ENCODE peak calls at places on chromosomes 16 and 17, in ten cellular contexts. One of them, this sample, is unnamed.

GRCh38 chr16:56252835-56253234 is 61.5 kb downstream of the GNAO1 start:
- DNase-seq in suprapubic skin: no peak
- DNase-seq in left ventricle myocardium inferior: peak
- DNase-seq in HL-60: no peak
- DNase-seq in CD4-positive, CD25-positive, alpha-beta regulatory T cell: no peak
- DNase-seq in heart left ventricle: peak
- DNase-seq in IMR-90: peak
- DNase-seq in tibial artery: no peak
- DNase-seq in mesenchymal stem cell: no peak
- DNase-seq in cardiac muscle cell: no peak
- DNase-seq in this sample: no peak

GRCh38 chr16:55955439-55955838 is 80.3 kb upstream of the CES5A start:
- DNase-seq in suprapubic skin: no peak
- DNase-seq in left ventricle myocardium inferior: no peak
- DNase-seq in HL-60: no peak
- DNase-seq in CD4-positive, CD25-positive, alpha-beta regulatory T cell: no peak
- DNase-seq in heart left ventricle: no peak
- DNase-seq in IMR-90: no peak
- DNase-seq in tibial artery: no peak
- DNase-seq in mesenchymal stem cell: no peak
- DNase-seq in cardiac muscle cell: no peak
- DNase-seq in this sample: no peak

GRCh38 chr17:40369923-40370322 is 5.4 kb upstream of the GJD3 start:
- DNase-seq in suprapubic skin: peak
- DNase-seq in left ventricle myocardium inferior: no peak
- DNase-seq in HL-60: no peak
- DNase-seq in CD4-positive, CD25-positive, alpha-beta regulatory T cell: no peak
- DNase-seq in heart left ventricle: no peak
- DNase-seq in IMR-90: no peak
- DNase-seq in tibial artery: no peak
- DNase-seq in mesenchymal stem cell: no peak
- DNase-seq in cardiac muscle cell: no peak
- DNase-seq in this sample: no peak

GRCh38 chr17:38870259-38871165 is 654 bp downstream of the LASP1 start:
- DNase-seq in suprapubic skin: peak
- DNase-seq in left ventricle myocardium inferior: peak
- DNase-seq in HL-60: peak
- DNase-seq in CD4-positive, CD25-positive, alpha-beta regulatory T cell: peak
- DNase-seq in heart left ventricle: peak
- DNase-seq in IMR-90: peak
- DNase-seq in tibial artery: peak
- DNase-seq in mesenchymal stem cell: peak
- DNase-seq in cardiac muscle cell: peak
- DNase-seq in this sample: peak

GRCh38 chr17:30093463-30094147 is 23.0 kb upstream of the NSRP1 start:
- DNase-seq in suprapubic skin: no peak
- DNase-seq in left ventricle myocardium inferior: no peak
- DNase-seq in HL-60: peak
- DNase-seq in CD4-positive, CD25-positive, alpha-beta regulatory T cell: peak
- DNase-seq in heart left ventricle: no peak
- DNase-seq in IMR-90: peak
- DNase-seq in tibial artery: no peak
- DNase-seq in mesenchymal stem cell: peak
- DNase-seq in cardiac muscle cell: peak
- DNase-seq in this sample: peak

GRCh38 chr17:38667099-38667786 is 7.5 kb downstream of the EPOP start:
- DNase-seq in suprapubic skin: peak
- DNase-seq in left ventricle myocardium inferior: peak
- DNase-seq in HL-60: peak
- DNase-seq in CD4-positive, CD25-positive, alpha-beta regulatory T cell: peak
- DNase-seq in heart left ventricle: peak
- DNase-seq in IMR-90: peak
- DNase-seq in tibial artery: peak
- DNase-seq in mesenchymal stem cell: peak
- DNase-seq in cardiac muscle cell: peak
- DNase-seq in this sample: peak

GRCh38 chr16:66270333-66270927 is 96.1 kb upstream of the CDH5 start:
- DNase-seq in suprapubic skin: no peak
- DNase-seq in left ventricle myocardium inferior: peak
- DNase-seq in HL-60: peak
- DNase-seq in CD4-positive, CD25-positive, alpha-beta regulatory T cell: peak
- DNase-seq in heart left ventricle: peak
- DNase-seq in IMR-90: peak
- DNase-seq in tibial artery: no peak
- DNase-seq in mesenchymal stem cell: peak
- DNase-seq in cardiac muscle cell: peak
- DNase-seq in this sample: peak

GRCh38 chr17:10041916-10042588 is 137.0 kb upstream of the RCVRN start:
- DNase-seq in suprapubic skin: no peak
- DNase-seq in left ventricle myocardium inferior: no peak
- DNase-seq in HL-60: no peak
- DNase-seq in CD4-positive, CD25-positive, alpha-beta regulatory T cell: no peak
- DNase-seq in heart left ventricle: no peak
- DNase-seq in IMR-90: no peak
- DNase-seq in tibial artery: no peak
- DNase-seq in mesenchymal stem cell: no peak
- DNase-seq in cardiac muscle cell: no peak
- DNase-seq in this sample: no peak

GRCh38 chr17:77233635-77234334 is 93.0 kb downstream of the SEC14L1 start:
- DNase-seq in suprapubic skin: no peak
- DNase-seq in left ventricle myocardium inferior: no peak
- DNase-seq in HL-60: no peak
- DNase-seq in CD4-positive, CD25-positive, alpha-beta regulatory T cell: no peak
- DNase-seq in heart left ventricle: no peak
- DNase-seq in IMR-90: peak
- DNase-seq in tibial artery: no peak
- DNase-seq in mesenchymal stem cell: peak
- DNase-seq in cardiac muscle cell: no peak
- DNase-seq in this sample: no peak

GRCh38 chr17:37735165-37735564 is 9.7 kb downstream of the HNF1B start:
- DNase-seq in suprapubic skin: no peak
- DNase-seq in left ventricle myocardium inferior: no peak
- DNase-seq in HL-60: no peak
- DNase-seq in CD4-positive, CD25-positive, alpha-beta regulatory T cell: no peak
- DNase-seq in heart left ventricle: no peak
- DNase-seq in IMR-90: no peak
- DNase-seq in tibial artery: no peak
- DNase-seq in mesenchymal stem cell: no peak
- DNase-seq in cardiac muscle cell: no peak
- DNase-seq in this sample: no peak

GRCh38 chr17:49146620-49147306 is 14.2 kb downstream of the B4GALNT2 start:
- DNase-seq in suprapubic skin: no peak
- DNase-seq in left ventricle myocardium inferior: no peak
- DNase-seq in HL-60: no peak
- DNase-seq in CD4-positive, CD25-positive, alpha-beta regulatory T cell: no peak
- DNase-seq in heart left ventricle: no peak
- DNase-seq in IMR-90: peak
- DNase-seq in tibial artery: no peak
- DNase-seq in mesenchymal stem cell: peak
- DNase-seq in cardiac muscle cell: no peak
- DNase-seq in this sample: no peak

GRCh38 chr17:57294629-57295501 is 38.5 kb downstream of the MSI2 start:
- DNase-seq in suprapubic skin: no peak
- DNase-seq in left ventricle myocardium inferior: peak
- DNase-seq in HL-60: no peak
- DNase-seq in CD4-positive, CD25-positive, alpha-beta regulatory T cell: peak
- DNase-seq in heart left ventricle: peak
- DNase-seq in IMR-90: peak
- DNase-seq in tibial artery: no peak
- DNase-seq in mesenchymal stem cell: peak
- DNase-seq in cardiac muscle cell: no peak
- DNase-seq in this sample: no peak

GRCh38 chr16:62137991-62138390 is 101.8 kb upstream of the CDH8 start:
- DNase-seq in suprapubic skin: no peak
- DNase-seq in left ventricle myocardium inferior: no peak
- DNase-seq in HL-60: no peak
- DNase-seq in CD4-positive, CD25-positive, alpha-beta regulatory T cell: no peak
- DNase-seq in heart left ventricle: no peak
- DNase-seq in IMR-90: no peak
- DNase-seq in tibial artery: no peak
- DNase-seq in mesenchymal stem cell: no peak
- DNase-seq in cardiac muscle cell: no peak
- DNase-seq in this sample: no peak

GRCh38 chr17:80765241-80766022 is 220.8 kb downstream of the RPTOR start:
- DNase-seq in suprapubic skin: no peak
- DNase-seq in left ventricle myocardium inferior: no peak
- DNase-seq in HL-60: peak
- DNase-seq in CD4-positive, CD25-positive, alpha-beta regulatory T cell: peak
- DNase-seq in heart left ventricle: no peak
- DNase-seq in IMR-90: peak
- DNase-seq in tibial artery: no peak
- DNase-seq in mesenchymal stem cell: peak
- DNase-seq in cardiac muscle cell: peak
- DNase-seq in this sample: no peak

GRCh38 chr16:30378236-30379164 is 3.9 kb downstream of the SEPTIN1 start:
- DNase-seq in suprapubic skin: peak
- DNase-seq in left ventricle myocardium inferior: peak
- DNase-seq in HL-60: peak
- DNase-seq in CD4-positive, CD25-positive, alpha-beta regulatory T cell: peak
- DNase-seq in heart left ventricle: peak
- DNase-seq in IMR-90: peak
- DNase-seq in tibial artery: peak
- DNase-seq in mesenchymal stem cell: peak
- DNase-seq in cardiac muscle cell: peak
- DNase-seq in this sample: peak

GRCh38 chr17:19365833-19366636 is 3.5 kb upstream of the B9D1 start:
- DNase-seq in suprapubic skin: no peak
- DNase-seq in left ventricle myocardium inferior: no peak
- DNase-seq in HL-60: no peak
- DNase-seq in CD4-positive, CD25-positive, alpha-beta regulatory T cell: no peak
- DNase-seq in heart left ventricle: no peak
- DNase-seq in IMR-90: no peak
- DNase-seq in tibial artery: peak
- DNase-seq in mesenchymal stem cell: no peak
- DNase-seq in cardiac muscle cell: no peak
- DNase-seq in this sample: no peak

GRCh38 chr16:67468731-67469130 is 12.2 kb downstream of the ATP6V0D1 start:
- DNase-seq in suprapubic skin: no peak
- DNase-seq in left ventricle myocardium inferior: no peak
- DNase-seq in HL-60: no peak
- DNase-seq in CD4-positive, CD25-positive, alpha-beta regulatory T cell: no peak
- DNase-seq in heart left ventricle: no peak
- DNase-seq in IMR-90: no peak
- DNase-seq in tibial artery: no peak
- DNase-seq in mesenchymal stem cell: no peak
- DNase-seq in cardiac muscle cell: no peak
- DNase-seq in this sample: no peak

GRCh38 chr17:7558544-7559306 is at the start of gene TNFSF13:
- DNase-seq in suprapubic skin: no peak
- DNase-seq in left ventricle myocardium inferior: peak
- DNase-seq in HL-60: peak
- DNase-seq in CD4-positive, CD25-positive, alpha-beta regulatory T cell: no peak
- DNase-seq in heart left ventricle: no peak
- DNase-seq in IMR-90: no peak
- DNase-seq in tibial artery: peak
- DNase-seq in mesenchymal stem cell: no peak
- DNase-seq in cardiac muscle cell: no peak
- DNase-seq in this sample: no peak

DNA sequence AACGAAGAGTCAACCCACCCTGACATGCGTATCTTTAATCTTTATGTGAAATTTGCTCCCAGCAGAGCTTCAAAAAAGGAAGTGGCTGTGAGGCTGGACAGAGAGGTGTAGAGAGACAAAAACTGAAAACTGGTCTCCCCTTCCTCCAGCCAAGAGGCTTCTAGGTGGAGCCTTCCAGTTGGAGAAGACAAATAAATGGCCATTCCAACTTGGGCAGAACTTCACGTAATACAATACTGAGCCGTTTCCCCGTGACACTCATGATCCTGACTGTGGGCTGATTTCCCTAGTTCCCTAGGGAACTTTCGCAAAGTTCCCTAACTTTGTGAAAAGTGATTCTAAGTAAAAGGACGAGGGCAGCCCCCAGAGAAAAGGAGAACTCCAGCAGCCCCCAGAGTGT is 78.8 kb downstream of the ZFHX3 start:
- DNase-seq in suprapubic skin: no peak
- DNase-seq in left ventricle myocardium inferior: no peak
- DNase-seq in HL-60: peak
- DNase-seq in CD4-positive, CD25-positive, alpha-beta regulatory T cell: no peak
- DNase-seq in heart left ventricle: no peak
- DNase-seq in IMR-90: no peak
- DNase-seq in tibial artery: no peak
- DNase-seq in mesenchymal stem cell: no peak
- DNase-seq in cardiac muscle cell: no peak
- DNase-seq in this sample: no peak
- H3K27ac ChIP-seq in suprapubic skin: peak
- H3K27ac ChIP-seq in left ventricle myocardium inferior: peak
- H3K27ac ChIP-seq in HL-60: no peak
- H3K27ac ChIP-seq in CD4-positive, CD25-positive, alpha-beta regulatory T cell: no peak
- H3K27ac ChIP-seq in heart left ventricle: no peak
- H3K27ac ChIP-seq in IMR-90: no peak
- H3K27ac ChIP-seq in tibial artery: peak
- H3K27ac ChIP-seq in mesenchymal stem cell: no peak
- H3K27ac ChIP-seq in cardiac muscle cell: no peak
- H3K27ac ChIP-seq in this sample: no peak

GRCh38 chr17:673200-673681 is 41.4 kb downstream of the VPS53 start:
- DNase-seq in suprapubic skin: no peak
- DNase-seq in left ventricle myocardium inferior: no peak
- DNase-seq in HL-60: no peak
- DNase-seq in CD4-positive, CD25-positive, alpha-beta regulatory T cell: no peak
- DNase-seq in heart left ventricle: no peak
- DNase-seq in IMR-90: peak
- DNase-seq in tibial artery: no peak
- DNase-seq in mesenchymal stem cell: peak
- DNase-seq in cardiac muscle cell: peak
- DNase-seq in this sample: no peak
- H3K27ac ChIP-seq in suprapubic skin: no peak
- H3K27ac ChIP-seq in left ventricle myocardium inferior: no peak
- H3K27ac ChIP-seq in HL-60: no peak
- H3K27ac ChIP-seq in CD4-positive, CD25-positive, alpha-beta regulatory T cell: no peak
- H3K27ac ChIP-seq in heart left ventricle: no peak
- H3K27ac ChIP-seq in IMR-90: peak
- H3K27ac ChIP-seq in tibial artery: no peak
- H3K27ac ChIP-seq in mesenchymal stem cell: no peak
- H3K27ac ChIP-seq in cardiac muscle cell: peak
- H3K27ac ChIP-seq in this sample: no peak

DNA sequence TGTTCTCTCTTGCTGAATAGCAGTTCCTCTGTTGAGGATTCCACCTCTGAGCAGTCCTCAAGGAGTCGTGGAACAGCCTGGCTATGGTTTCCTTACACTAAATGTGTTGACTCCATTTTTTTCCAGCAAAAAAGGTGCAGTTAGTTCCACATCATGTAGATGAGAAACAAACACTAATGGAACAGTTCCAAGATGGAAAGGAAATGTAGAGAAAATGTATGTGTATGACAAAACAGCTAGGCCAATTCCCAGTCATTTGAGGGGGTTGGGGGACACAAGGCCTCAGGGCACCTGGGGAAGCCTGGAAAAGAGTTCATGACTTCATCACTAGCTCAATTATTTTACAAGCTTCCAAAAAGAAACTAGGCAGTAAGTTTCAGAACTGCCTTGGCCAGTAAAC is 90.0 kb downstream of the CFDP1 start:
- DNase-seq in suprapubic skin: no peak
- DNase-seq in left ventricle myocardium inferior: no peak
- DNase-seq in HL-60: no peak
- DNase-seq in CD4-positive, CD25-positive, alpha-beta regulatory T cell: no peak
- DNase-seq in heart left ventricle: no peak
- DNase-seq in IMR-90: no peak
- DNase-seq in tibial artery: no peak
- DNase-seq in mesenchymal stem cell: no peak
- DNase-seq in cardiac muscle cell: no peak
- DNase-seq in this sample: no peak
- H3K27ac ChIP-seq in suprapubic skin: peak
- H3K27ac ChIP-seq in left ventricle myocardium inferior: peak
- H3K27ac ChIP-seq in HL-60: no peak
- H3K27ac ChIP-seq in CD4-positive, CD25-positive, alpha-beta regulatory T cell: no peak
- H3K27ac ChIP-seq in heart left ventricle: no peak
- H3K27ac ChIP-seq in IMR-90: no peak
- H3K27ac ChIP-seq in tibial artery: no peak
- H3K27ac ChIP-seq in mesenchymal stem cell: peak
- H3K27ac ChIP-seq in cardiac muscle cell: peak
- H3K27ac ChIP-seq in this sample: no peak

GRCh38 chr17:2029911-2030778 is at the start of gene DPH1:
- DNase-seq in suprapubic skin: peak
- DNase-seq in left ventricle myocardium inferior: peak
- DNase-seq in HL-60: peak
- DNase-seq in CD4-positive, CD25-positive, alpha-beta regulatory T cell: peak
- DNase-seq in heart left ventricle: peak
- DNase-seq in IMR-90: peak
- DNase-seq in tibial artery: peak
- DNase-seq in mesenchymal stem cell: peak
- DNase-seq in cardiac muscle cell: peak
- DNase-seq in this sample: peak
- H3K27ac ChIP-seq in suprapubic skin: peak
- H3K27ac ChIP-seq in left ventricle myocardium inferior: peak
- H3K27ac ChIP-seq in HL-60: peak
- H3K27ac ChIP-seq in CD4-positive, CD25-positive, alpha-beta regulatory T cell: peak
- H3K27ac ChIP-seq in heart left ventricle: peak
- H3K27ac ChIP-seq in IMR-90: peak
- H3K27ac ChIP-seq in tibial artery: peak
- H3K27ac ChIP-seq in mesenchymal stem cell: no peak
- H3K27ac ChIP-seq in cardiac muscle cell: peak
- H3K27ac ChIP-seq in this sample: peak